ENCODE peak calls at places on chromosome 21, in seven cellular contexts. P, L, Y, A, C, F and T are unnamed samples.

GRCh38 chr21:38475519-38475918 is 22.8 kb downstream of the ERG start:
- DNase-seq in P (no peak), A (no peak), C (no peak), L (peak), F (no peak), Y (no peak), T (no peak)

GRCh38 chr21:46124926-46125845 is 27.3 kb downstream of the COL6A2 start:
- DNase-seq in P (no peak), L (no peak), A (no peak), Y (peak), F (no peak), C (no peak), T (peak)

GRCh38 chr21:46390603-46391545 is 66.9 kb downstream of the PCNT start:
- DNase-seq in L (no peak), F (no peak), P (no peak), Y (no peak), A (no peak), C (no peak), T (no peak)

GRCh38 chr21:44295163-44295601 is 4.7 kb upstream of the PFKL start:
- DNase-seq in F (no peak), L (no peak), P (no peak), A (no peak), Y (no peak), C (no peak), T (no peak)

GRCh38 chr21:43345746-43346409 is 81.1 kb downstream of the SIK1 start:
- DNase-seq in Y (no peak), A (no peak), F (peak), P (peak), L (peak), C (no peak), T (no peak)

GRCh38 chr21:45513003-45513706 is 29.1 kb downstream of the SLC19A1 start:
- DNase-seq in Y (no peak), F (no peak), P (no peak), A (no peak), C (no peak), L (no peak), T (no peak)

GRCh38 chr21:25700741-25701140 is 34.0 kb downstream of the ATP5PF start:
- DNase-seq in L (no peak), A (no peak), Y (no peak), P (no peak), C (no peak), F (no peak), T (no peak)

GRCh38 chr21:44926364-44927101 is 5.8 kb upstream of the ITGB2 start:
- DNase-seq in A (peak), F (no peak), L (no peak), Y (no peak), P (no peak), C (no peak), T (no peak)

GRCh38 chr21:45818276-45818903 is 163.2 kb upstream of the COL6A1 start:
- DNase-seq in Y (no peak), L (peak), P (peak), C (no peak), A (no peak), F (peak), T (no peak)

GRCh38 chr21:38758815-38759214 is 46.9 kb upstream of the ETS2 start:
- DNase-seq in L (no peak), A (no peak), Y (no peak), C (no peak), P (no peak), F (peak), T (no peak)

GRCh38 chr21:43600642-43601397 is 58.5 kb downstream of the HSF2BP start:
- DNase-seq in Y (no peak), F (peak), P (peak), L (no peak), C (no peak), A (no peak), T (no peak)

GRCh38 chr21:39612233-39613028 is at the start of gene B3GALT5:
- DNase-seq in L (no peak), Y (no peak), P (no peak), F (no peak), C (no peak), A (no peak), T (peak)

GRCh38 chr21:27189870-27190269 is 223.0 kb upstream of the ADAMTS5 start:
- DNase-seq in L (no peak), C (no peak), F (no peak), Y (no peak), A (no peak), P (no peak), T (no peak)

GRCh38 chr21:45366476-45366875 is 38.5 kb upstream of the COL18A1 start:
- DNase-seq in C (no peak), A (no peak), F (no peak), Y (no peak), L (no peak), P (no peak), T (no peak)

GRCh38 chr21:46168238-46168637 is 12.9 kb upstream of the FTCD start:
- DNase-seq in C (no peak), P (no peak), Y (no peak), A (no peak), F (no peak), L (no peak), T (no peak)

GRCh38 chr21:22063140-22063539 is 1064.9 kb downstream of the NCAM2 start:
- DNase-seq in A (no peak), P (no peak), L (no peak), C (no peak), Y (no peak), F (no peak), T (no peak)

GRCh38 chr21:28737671-28738279 is 254.9 kb downstream of the LTN1 start:
- DNase-seq in L (no peak), A (no peak), Y (no peak), F (peak), C (no peak), P (no peak), T (no peak)

GRCh38 chr21:16709866-16710550 is 802.8 kb upstream of the CXADR start:
- DNase-seq in Y (peak), F (peak), L (no peak), P (no peak), A (no peak), C (no peak), T (no peak)

GRCh38 chr21:43609501-43610340 is 49.6 kb downstream of the HSF2BP start:
- DNase-seq in Y (no peak), C (no peak), A (no peak), L (no peak), F (peak), P (peak), T (no peak)

GRCh38 chr21:39208624-39209333 is 25.5 kb upstream of the PSMG1 start:
- DNase-seq in F (peak), A (no peak), P (no peak), L (peak), C (no peak), Y (no peak), T (no peak)

GRCh38 chr21:27564684-27565280 is 597.9 kb upstream of the ADAMTS5 start:
- DNase-seq in L (peak), F (peak), C (no peak), A (no peak), P (peak), Y (peak), T (no peak)

GRCh38 chr21:25561668-25562641 is 45.3 kb downstream of the MRPL39 start:
- DNase-seq in Y (peak), F (peak), L (peak), A (peak), P (peak), C (peak), T (peak)

GRCh38 chr21:45873418-45873817 is 108.2 kb upstream of the COL6A1 start:
- DNase-seq in Y (no peak), F (no peak), C (no peak), A (no peak), L (no peak), P (no peak), T (no peak)

GRCh38 chr21:43301424-43302355 is 125.2 kb downstream of the SIK1 start:
- DNase-seq in F (no peak), P (no peak), A (no peak), Y (no peak), L (no peak), C (no peak), T (no peak)

DNA sequence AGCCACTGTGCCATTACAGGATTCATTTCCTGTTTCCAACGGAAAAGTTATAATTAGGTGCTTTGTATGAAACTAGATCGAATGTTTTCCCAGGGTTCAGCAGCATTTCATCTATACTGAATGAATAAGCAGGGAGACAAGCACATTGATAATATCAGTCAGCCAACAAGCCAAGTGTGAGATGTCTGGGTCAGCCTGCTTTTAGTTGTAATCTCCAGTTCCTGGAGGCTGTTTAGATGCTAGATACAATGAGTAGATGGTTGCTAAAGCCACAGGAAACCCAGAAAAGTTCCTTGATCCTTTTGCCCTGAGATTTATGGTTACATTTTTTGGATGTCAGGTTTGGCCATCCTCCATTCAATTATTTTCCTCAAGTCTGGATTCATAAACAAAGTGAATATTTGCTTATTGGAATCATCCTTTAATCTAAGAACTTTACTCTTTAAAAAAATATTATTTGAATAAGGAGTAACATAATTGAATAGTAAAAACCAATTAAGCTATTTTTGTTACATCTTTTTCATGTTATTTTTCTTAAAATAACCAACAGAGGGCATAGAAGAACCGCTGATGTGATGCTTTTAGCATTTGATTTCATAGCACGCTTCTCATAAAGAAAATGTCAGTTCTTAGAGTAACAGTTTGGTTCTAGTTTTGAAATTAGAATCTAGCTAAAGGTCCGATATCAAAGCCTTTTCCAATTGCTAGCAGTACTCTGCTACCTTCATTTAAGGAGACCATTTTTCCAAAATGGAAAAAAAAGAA is 76.6 kb downstream of the HSPA13 start:
- DNase-seq in L (peak), F (peak), A (no peak), Y (no peak), P (peak), C (no peak), T (no peak)
- TF ChIP-seq CTCF in L (no peak), F (peak), A (peak), Y (peak), P (peak), C (peak), T (no peak)

GRCh38 chr21:32626633-32627196 is 14.5 kb upstream of the CFAP298 start:
- DNase-seq in Y (no peak), A (no peak), L (no peak), F (peak), C (no peak), P (no peak), T (no peak)
- TF ChIP-seq CTCF in Y (no peak), A (no peak), L (no peak), F (no peak), C (no peak), P (no peak), T (no peak)

DNA sequence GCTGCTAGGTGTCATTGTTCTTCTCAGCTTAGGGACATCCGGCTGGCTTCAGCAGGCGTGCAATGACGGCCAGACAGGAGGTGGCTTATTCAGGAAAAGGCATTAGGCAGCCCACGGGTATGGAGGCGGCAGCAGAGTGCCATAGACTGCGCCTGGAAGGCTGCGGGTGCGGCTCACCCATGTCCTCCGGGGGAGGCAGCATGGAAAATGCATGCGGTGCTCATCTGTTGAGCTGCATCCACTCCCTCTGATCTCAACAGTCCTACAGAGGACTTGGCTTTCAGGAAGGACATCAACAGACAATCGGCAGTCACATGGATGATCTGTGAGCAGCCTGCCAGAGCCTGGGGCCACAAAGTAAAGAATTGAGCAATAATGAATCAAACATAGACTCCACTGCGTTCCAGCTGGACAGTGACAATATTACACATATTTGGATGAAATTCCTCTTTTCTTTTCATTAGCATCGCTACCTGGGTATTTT is 42.9 kb downstream of the UMODL1 start:
- DNase-seq in P (no peak), L (peak), A (no peak), C (no peak), F (no peak), Y (no peak), T (no peak)
- TF ChIP-seq CTCF in P (no peak), L (no peak), A (no peak), C (no peak), F (peak), Y (no peak), T (no peak)

DNA sequence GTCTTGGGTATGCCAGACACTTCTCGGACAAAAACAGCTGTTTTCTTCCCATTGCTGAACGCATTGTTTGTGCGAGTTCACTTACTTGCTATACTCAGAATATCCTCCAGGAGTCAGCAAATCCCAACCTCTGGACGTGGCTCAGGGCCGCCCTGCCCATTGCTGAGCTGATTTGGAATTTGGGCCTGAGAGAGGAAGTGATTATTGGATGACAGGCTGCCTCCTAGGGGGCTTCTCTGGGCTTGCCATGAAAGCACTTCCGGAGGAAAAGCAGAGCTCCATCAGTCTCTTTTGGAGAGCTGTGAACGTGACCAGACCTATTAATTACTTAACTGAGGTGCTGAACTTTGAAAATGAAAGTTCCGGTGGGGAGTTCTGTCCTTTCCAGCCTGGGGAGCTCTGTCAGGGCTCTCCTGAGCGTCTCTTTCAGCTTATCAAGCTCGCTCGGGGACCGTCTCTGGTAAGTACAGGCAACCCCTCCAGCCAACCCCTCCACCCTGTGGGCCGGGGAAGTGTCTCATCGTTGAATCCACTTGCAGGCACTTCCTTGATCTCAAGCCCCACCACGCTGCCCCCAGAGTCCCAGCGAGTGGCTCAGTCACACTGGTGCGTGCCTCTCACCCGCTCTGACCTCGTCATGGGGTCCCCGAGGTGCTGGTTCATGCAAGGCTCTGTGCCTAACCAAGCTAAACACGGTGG is 76.9 kb downstream of the CLIC6 start:
- DNase-seq in A (peak), L (peak), Y (peak), C (peak), F (peak), P (peak), T (peak)
- TF ChIP-seq CTCF in A (peak), L (peak), Y (peak), C (peak), F (peak), P (peak), T (peak)

GRCh38 chr21:31254131-31254530 is 89.9 kb downstream of the TIAM1 start:
- DNase-seq in Y (no peak), P (no peak), F (no peak), C (no peak), L (no peak), A (no peak), T (no peak)
- TF ChIP-seq CTCF in Y (no peak), P (no peak), F (no peak), C (no peak), L (no peak), A (no peak), T (no peak)

GRCh38 chr21:37208741-37209225 is 58.4 kb downstream of the VPS26C start:
- DNase-seq in L (no peak), P (no peak), C (peak), Y (no peak), A (peak), F (no peak), T (no peak)
- TF ChIP-seq CTCF in L (no peak), P (no peak), C (no peak), Y (no peak), A (no peak), F (no peak), T (no peak)

GRCh38 chr21:30268608-30269197 is 14.0 kb downstream of the KRTAP24-1 start:
- DNase-seq in A (no peak), L (peak), F (no peak), P (no peak), Y (no peak), C (no peak), T (no peak)
- TF ChIP-seq CTCF in A (no peak), L (peak), F (no peak), P (no peak), Y (no peak), C (no peak), T (peak)